ENCODE peak calls at places on chromosome 16, in eight cellular contexts. O is RWPE1, Z is foreskin keratinocyte, U is body of pancreas, H is cardiac fibroblast, I is A549, X is upper lobe of left lung, N is adrenal gland. C is an unnamed sample.

GRCh38 chr16:15639061-15639568 is 3.8 kb downstream of the MARF1 start:
- DNase-seq in N (no peak), I (no peak), O (no peak), Z (no peak), H (no peak), U (no peak), X (no peak), C (no peak)

GRCh38 chr16:63945805-63946204 is 1176.1 kb downstream of the CDH11 start:
- DNase-seq in Z (no peak), N (no peak), H (no peak), I (no peak), X (no peak), O (no peak), U (no peak), C (no peak)

GRCh38 chr16:10988164-10988803 is 43.9 kb downstream of the CLEC16A start:
- DNase-seq in O (no peak), X (peak), H (no peak), N (no peak), I (peak), U (no peak), Z (no peak), C (no peak)

GRCh38 chr16:68356249-68356918 is 45.6 kb downstream of the PRMT7 start:
- DNase-seq in H (no peak), Z (no peak), N (peak), U (no peak), I (no peak), O (no peak), X (peak), C (no peak)

GRCh38 chr16:47503936-47504335 is 42.8 kb downstream of the PHKB start:
- DNase-seq in I (no peak), O (peak), U (no peak), N (no peak), Z (peak), X (no peak), H (peak), C (no peak)

GRCh38 chr16:79082955-79083354 is 517.6 kb downstream of the MAF start:
- DNase-seq in Z (no peak), H (no peak), I (no peak), N (no peak), X (no peak), O (no peak), U (no peak), C (no peak)

GRCh38 chr16:19410435-19411153 is 7.1 kb upstream of the TMC5 start:
- DNase-seq in U (peak), H (no peak), Z (no peak), X (peak), N (no peak), O (no peak), I (peak), C (no peak)

GRCh38 chr16:66289051-66289680 is 77.3 kb upstream of the CDH5 start:
- DNase-seq in H (no peak), X (peak), N (no peak), I (no peak), O (no peak), Z (no peak), U (no peak), C (no peak)

GRCh38 chr16:80009971-80010659 is 409.6 kb upstream of the MAF start:
- DNase-seq in U (no peak), X (no peak), H (no peak), Z (no peak), I (no peak), N (no peak), O (no peak), C (no peak)

GRCh38 chr16:49463529-49463928 is 89.9 kb downstream of the C16orf78 start:
- DNase-seq in U (peak), H (no peak), N (no peak), X (peak), I (no peak), O (no peak), Z (no peak), C (no peak)

GRCh38 chr16:68668266-68668665 is 23.2 kb downstream of the CDH3 start:
- DNase-seq in O (peak), U (no peak), X (no peak), H (no peak), N (no peak), Z (peak), I (no peak), C (no peak)

GRCh38 chr16:85680352-85680944 is 8.3 kb downstream of the GINS2 start:
- DNase-seq in H (no peak), Z (no peak), N (no peak), I (no peak), X (no peak), O (no peak), U (no peak), C (no peak)

GRCh38 chr16:4972938-4973587 is 14.9 kb downstream of the SEC14L5 start:
- DNase-seq in N (peak), Z (no peak), O (no peak), U (no peak), X (no peak), I (no peak), H (no peak), C (no peak)

GRCh38 chr16:49661465-49662187 is 194.3 kb downstream of the ZNF423 start:
- DNase-seq in O (no peak), U (no peak), N (no peak), H (no peak), Z (no peak), I (no peak), X (no peak), C (no peak)

GRCh38 chr16:79402356-79402755 is 198.2 kb downstream of the MAF start:
- DNase-seq in H (no peak), X (peak), U (no peak), I (no peak), Z (no peak), N (no peak), O (peak), C (no peak)

GRCh38 chr16:766820-767640 is 6.5 kb downstream of the MSLN start:
- DNase-seq in Z (no peak), U (no peak), H (no peak), X (no peak), N (no peak), O (no peak), I (no peak), C (no peak)

GRCh38 chr16:13348416-13348815 is 447.0 kb downstream of the SHISA9 start:
- DNase-seq in X (no peak), Z (no peak), N (no peak), H (no peak), O (no peak), U (no peak), I (no peak), C (no peak)

GRCh38 chr16:66095676-66096075 is 270.8 kb upstream of the CDH5 start:
- DNase-seq in O (no peak), X (no peak), I (no peak), U (no peak), H (peak), N (no peak), Z (no peak), C (no peak)

GRCh38 chr16:58684001-58684353 is 593 bp downstream of the SLC38A7 start:
- DNase-seq in H (peak), O (no peak), N (peak), Z (peak), U (no peak), X (no peak), I (no peak), C (no peak)

GRCh38 chr16:2764718-2765117 is 12.3 kb downstream of the SRRM2 start:
- DNase-seq in U (no peak), H (no peak), X (no peak), N (no peak), Z (no peak), I (no peak), O (no peak), C (no peak)

GRCh38 chr16:56347166-56347565 is 78.2 kb downstream of the AMFR start:
- DNase-seq in U (no peak), O (no peak), N (no peak), I (no peak), X (no peak), H (no peak), Z (no peak), C (no peak)

GRCh38 chr16:87201052-87201451 is 116.1 kb downstream of the C16orf95 start:
- DNase-seq in N (peak), H (peak), X (no peak), Z (peak), O (peak), U (peak), I (no peak), C (no peak)

GRCh38 chr16:15592324-15592723 is 50.6 kb downstream of the MARF1 start:
- DNase-seq in Z (peak), X (no peak), I (no peak), H (no peak), O (no peak), N (no peak), U (no peak), C (no peak)

GRCh38 chr16:351804-352520 is 561 bp downstream of the AXIN1 start:
- DNase-seq in Z (no peak), O (no peak), U (peak), H (no peak), I (no peak), N (no peak), X (no peak), C (no peak)

GRCh38 chr16:1196494-1196893 is 28.6 kb downstream of the TPSG1 start:
- DNase-seq in Z (no peak), U (no peak), O (no peak), X (no peak), N (no peak), H (no peak), I (no peak), C (no peak)

GRCh38 chr16:2779151-2779920 is 2.3 kb upstream of the ELOB start:
- DNase-seq in H (no peak), Z (no peak), N (no peak), X (no peak), O (no peak), I (no peak), U (no peak), C (no peak)

GRCh38 chr16:64159986-64160385 is 961.9 kb downstream of the CDH11 start:
- DNase-seq in U (no peak), O (no peak), H (no peak), N (no peak), Z (no peak), X (no peak), I (no peak), C (no peak)

GRCh38 chr16:25996052-25996451 is 304.3 kb downstream of the HS3ST4 start:
- DNase-seq in Z (no peak), H (no peak), U (no peak), O (no peak), X (no peak), I (no peak), N (no peak), C (no peak)
- TF ChIP-seq CTCF in Z (no peak), H (no peak), U (no peak), O (no peak), X (no peak), I (no peak), N (no peak), C (no peak)

GRCh38 chr16:71867934-71868333 is 16.0 kb downstream of the ZNF821 start:
- DNase-seq in H (no peak), U (no peak), Z (no peak), I (no peak), X (no peak), O (no peak), N (no peak), C (no peak)
- TF ChIP-seq CTCF in H (no peak), U (no peak), Z (no peak), I (no peak), X (no peak), O (no peak), N (no peak), C (no peak)

GRCh38 chr16:57660715-57661463 is 7.2 kb upstream of the ADGRG3 start:
- DNase-seq in U (no peak), X (no peak), O (no peak), I (no peak), H (no peak), Z (no peak), N (no peak), C (no peak)
- TF ChIP-seq CTCF in U (no peak), X (no peak), O (no peak), I (no peak), H (no peak), Z (no peak), N (no peak), C (no peak)

GRCh38 chr16:28822520-28823290 is at the start of gene ATXN2L:
- DNase-seq in O (peak), Z (peak), U (peak), I (peak), H (peak), X (peak), N (peak), C (peak)
- TF ChIP-seq CTCF in O (no peak), Z (no peak), U (peak), I (no peak), H (peak), X (no peak), N (peak), C (no peak)

GRCh38 chr16:31451681-31452351 is 7.5 kb upstream of the ARMC5 start:
- DNase-seq in U (peak), Z (peak), O (peak), H (peak), I (peak), N (peak), X (peak), C (no peak)
- TF ChIP-seq CTCF in U (peak), Z (peak), O (peak), H (peak), I (peak), N (peak), X (peak), C (peak)

C was measured in D721Med.